ENCODE peak calls at places on chromosomes 13 and 19, in four cellular contexts. One of them, this sample, is unnamed. For H3K4me1, the result is how much of the 10 kb centered on the place peaks cover.

GRCh38 chr13:46149272-46150133 is 32.5 kb downstream of the LCP1 start:
- DNase-seq in heart right ventricle: no peak
- DNase-seq in endodermal cell: no peak
- DNase-seq in A549: no peak
- DNase-seq in this sample: no peak

GRCh38 chr13:113890758-113891480 is 27.0 kb upstream of the GAS6 start:
- DNase-seq in endodermal cell: no peak
- DNase-seq in A549: no peak
- DNase-seq in heart right ventricle: no peak
- DNase-seq in this sample: no peak

GRCh38 chr19:17107546-17108452 is 32.2 kb downstream of the MYO9B start:
- DNase-seq in A549: peak
- DNase-seq in heart right ventricle: peak
- DNase-seq in endodermal cell: no peak
- DNase-seq in this sample: peak

GRCh38 chr19:21604351-21604926 is 99.0 kb downstream of the ZNF429 start:
- DNase-seq in A549: no peak
- DNase-seq in heart right ventricle: peak
- DNase-seq in endodermal cell: peak
- DNase-seq in this sample: no peak

GRCh38 chr13:76825415-76825814 is 60.8 kb downstream of the KCTD12 start:
- DNase-seq in heart right ventricle: no peak
- DNase-seq in A549: no peak
- DNase-seq in endodermal cell: no peak
- DNase-seq in this sample: no peak

GRCh38 chr13:45872574-45872973 is 21.0 kb upstream of the SIAH3 start:
- DNase-seq in endodermal cell: no peak
- DNase-seq in A549: no peak
- DNase-seq in heart right ventricle: no peak
- DNase-seq in this sample: no peak

GRCh38 chr19:1277061-1277460 is 1.7 kb downstream of the FAM174C start:
- DNase-seq in heart right ventricle: no peak
- DNase-seq in endodermal cell: no peak
- DNase-seq in A549: no peak
- DNase-seq in this sample: no peak

GRCh38 chr19:18470153-18470552 is 32.2 kb upstream of the ISYNA1 start:
- DNase-seq in endodermal cell: peak
- DNase-seq in heart right ventricle: no peak
- DNase-seq in A549: no peak
- DNase-seq in this sample: no peak

GRCh38 chr13:31485651-31486051 is 253.7 kb upstream of the RXFP2 start:
- DNase-seq in A549: no peak
- DNase-seq in endodermal cell: no peak
- DNase-seq in heart right ventricle: no peak
- DNase-seq in this sample: no peak
- H3K4me1 ChIP-seq in A549: under half
- H3K4me1 ChIP-seq in endodermal cell: under half
- H3K4me1 ChIP-seq in heart right ventricle: under half
- H3K4me1 ChIP-seq in this sample: under half

GRCh38 chr13:106922384-106922783 is 354.4 kb upstream of the ARGLU1 start:
- DNase-seq in A549: no peak
- DNase-seq in endodermal cell: no peak
- DNase-seq in heart right ventricle: no peak
- DNase-seq in this sample: no peak
- H3K4me1 ChIP-seq in A549: under half
- H3K4me1 ChIP-seq in endodermal cell: under half
- H3K4me1 ChIP-seq in heart right ventricle: under half
- H3K4me1 ChIP-seq in this sample: under half

DNA sequence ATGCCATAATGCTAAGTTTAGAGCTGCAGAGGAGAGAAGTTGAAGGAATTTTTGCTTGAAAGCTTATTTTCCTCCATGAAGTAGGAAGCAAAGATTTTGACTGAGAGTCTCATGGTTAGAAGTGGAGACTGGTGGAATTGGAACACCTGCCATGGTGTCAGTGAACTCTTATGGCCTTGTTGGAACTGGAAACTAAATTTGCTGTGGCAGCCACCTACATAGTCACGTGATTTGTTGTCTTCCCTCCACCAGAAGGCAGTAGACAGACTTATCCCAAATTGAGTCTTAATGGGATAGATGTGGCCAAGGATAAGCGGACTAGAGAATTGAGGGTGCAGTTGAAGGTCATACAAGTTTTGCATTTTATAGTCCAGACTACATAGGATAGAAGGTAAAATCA is 22.1 kb downstream of the NDFIP2 start:
- DNase-seq in A549: no peak
- DNase-seq in endodermal cell: no peak
- DNase-seq in heart right ventricle: no peak
- DNase-seq in this sample: no peak
- H3K4me1 ChIP-seq in A549: under half
- H3K4me1 ChIP-seq in endodermal cell: under half
- H3K4me1 ChIP-seq in heart right ventricle: under half
- H3K4me1 ChIP-seq in this sample: under half

GRCh38 chr19:46393456-46394397 is 19.6 kb downstream of the CCDC8 start:
- DNase-seq in heart right ventricle: no peak
- DNase-seq in endodermal cell: peak
- DNase-seq in A549: no peak
- DNase-seq in this sample: peak
- H3K4me1 ChIP-seq in heart right ventricle: under half
- H3K4me1 ChIP-seq in endodermal cell: under half
- H3K4me1 ChIP-seq in A549: under half
- H3K4me1 ChIP-seq in this sample: under half

GRCh38 chr19:5955638-5955935 is 22.4 kb downstream of the RANBP3 start:
- DNase-seq in heart right ventricle: no peak
- DNase-seq in A549: no peak
- DNase-seq in endodermal cell: no peak
- DNase-seq in this sample: no peak

GRCh38 chr19:5953034-5953589 is 24.8 kb downstream of the RANBP3 start:
- DNase-seq in A549: no peak
- DNase-seq in heart right ventricle: no peak
- DNase-seq in endodermal cell: no peak
- DNase-seq in this sample: no peak

GRCh38 chr19:5952193-5953033 is 25.5 kb downstream of the RANBP3 start:
- DNase-seq in A549: no peak
- DNase-seq in heart right ventricle: no peak
- DNase-seq in endodermal cell: no peak
- DNase-seq in this sample: no peak

GRCh38 chr19:5954293-5954692 is 23.6 kb downstream of the RANBP3 start:
- DNase-seq in heart right ventricle: no peak
- DNase-seq in endodermal cell: no peak
- DNase-seq in A549: no peak
- DNase-seq in this sample: no peak

GRCh38 chr19:5953680-5954213 is 24.2 kb downstream of the RANBP3 start:
- DNase-seq in A549: no peak
- DNase-seq in endodermal cell: no peak
- DNase-seq in heart right ventricle: no peak
- DNase-seq in this sample: no peak
- H3K4me1 ChIP-seq in A549: under half
- H3K4me1 ChIP-seq in endodermal cell: under half
- H3K4me1 ChIP-seq in heart right ventricle: half or more
- H3K4me1 ChIP-seq in this sample: half or more

DNA sequence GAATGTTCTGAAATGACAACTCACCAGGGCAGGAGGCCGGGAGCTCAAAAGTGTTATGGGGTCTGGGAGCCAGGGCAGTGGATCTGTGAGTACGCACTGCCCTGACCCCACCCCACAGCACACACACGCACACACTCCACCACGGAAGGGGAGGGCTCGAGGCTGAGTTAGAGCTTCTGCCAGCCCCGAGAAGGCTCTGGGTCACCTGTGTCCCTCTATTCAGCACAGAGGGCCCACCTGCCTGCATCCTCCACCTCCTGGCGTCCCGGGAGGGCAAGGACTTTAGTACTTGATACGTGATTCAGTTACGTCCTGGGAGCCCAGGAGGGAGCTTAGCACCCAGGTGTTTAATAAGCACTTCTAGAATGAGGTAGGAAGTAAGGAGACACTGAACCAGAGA is 190.0 kb upstream of the GPR12 start:
- DNase-seq in heart right ventricle: no peak
- DNase-seq in endodermal cell: no peak
- DNase-seq in A549: no peak
- DNase-seq in this sample: no peak
- H3K4me1 ChIP-seq in heart right ventricle: under half
- H3K4me1 ChIP-seq in endodermal cell: under half
- H3K4me1 ChIP-seq in A549: under half
- H3K4me1 ChIP-seq in this sample: under half

GRCh38 chr19:6745965-6746364 is 6.5 kb downstream of the TRIP10 start:
- DNase-seq in A549: no peak
- DNase-seq in endodermal cell: no peak
- DNase-seq in heart right ventricle: no peak
- DNase-seq in this sample: no peak

GRCh38 chr19:6743071-6743470 is 3.6 kb downstream of the TRIP10 start:
- DNase-seq in A549: no peak
- DNase-seq in heart right ventricle: no peak
- DNase-seq in endodermal cell: no peak
- DNase-seq in this sample: no peak

GRCh38 chr19:6743714-6744380 is 4.4 kb downstream of the TRIP10 start:
- DNase-seq in endodermal cell: no peak
- DNase-seq in A549: no peak
- DNase-seq in heart right ventricle: no peak
- DNase-seq in this sample: no peak

GRCh38 chr19:6740589-6741348 is 1.3 kb downstream of the TRIP10 start:
- DNase-seq in endodermal cell: peak
- DNase-seq in heart right ventricle: peak
- DNase-seq in A549: no peak
- DNase-seq in this sample: peak

GRCh38 chr19:6744381-6745288 is 5.2 kb downstream of the TRIP10 start:
- DNase-seq in A549: peak
- DNase-seq in endodermal cell: no peak
- DNase-seq in heart right ventricle: peak
- DNase-seq in this sample: peak
- H3K4me1 ChIP-seq in A549: half or more
- H3K4me1 ChIP-seq in endodermal cell: under half
- H3K4me1 ChIP-seq in heart right ventricle: under half
- H3K4me1 ChIP-seq in this sample: under half